ENCODE peak calls at places on chromosomes 3 and 15, in nine cellular contexts. Q is NB4, C is stomach, J is psoas muscle, P is transverse colon, B is AG09309, A is right atrium auricular region, O is sigmoid colon, I is kidney. N is an unnamed sample.
A peak's percentile ranks its signal among the peaks of the same experiment; 100 is the strongest.

GRCh38 chr15:73240864-73241499 is 127.8 kb downstream of the HCN4 start:
- DNase-seq in Q (peak; percentile 72), C (peak; percentile 77), J (peak; percentile 47), P (peak; percentile 73), B (no peak), A (peak; percentile 85), O (no peak), I (no peak), N (peak; percentile 59)

GRCh38 chr3:5304789-5305680 is 117.5 kb downstream of the EDEM1 start:
- DNase-seq in Q (peak; percentile 64), C (peak; percentile 52), J (peak; percentile 18), P (peak; percentile 55), B (no peak), A (no peak), O (no peak), I (no peak), N (peak; percentile 9)

GRCh38 chr3:150268426-150269321 is 139.4 kb upstream of the TSC22D2 start:
- DNase-seq in Q (no peak), C (no peak), J (no peak), P (no peak), B (no peak), A (no peak), O (no peak), I (no peak), N (no peak)

GRCh38 chr3:87873136-87873535 is 185.7 kb downstream of the CGGBP1 start:
- DNase-seq in Q (peak; percentile 2), C (no peak), J (no peak), P (no peak), B (no peak), A (no peak), O (no peak), I (no peak), N (no peak)

GRCh38 chr3:71468311-71469130 is 115.0 kb downstream of the FOXP1 start:
- DNase-seq in Q (no peak), C (no peak), J (no peak), P (no peak), B (no peak), A (peak; percentile 64), O (no peak), I (no peak), N (no peak)

GRCh38 chr3:149223461-149223820 is 1.8 kb upstream of the CP start:
- DNase-seq in Q (no peak), C (no peak), J (no peak), P (no peak), B (no peak), A (no peak), O (no peak), I (no peak), N (no peak)

GRCh38 chr3:70992557-70992956 is 591.0 kb downstream of the FOXP1 start:
- DNase-seq in Q (no peak), C (no peak), J (no peak), P (no peak), B (no peak), A (no peak), O (no peak), I (no peak), N (no peak)

GRCh38 chr15:48463366-48463880 is 132.2 kb downstream of the DUT start:
- DNase-seq in Q (no peak), C (no peak), J (no peak), P (no peak), B (no peak), A (no peak), O (no peak), I (no peak), N (no peak)

GRCh38 chr3:87298111-87298718 is 21.8 kb upstream of the POU1F1 start:
- DNase-seq in Q (peak; percentile 46), C (no peak), J (no peak), P (no peak), B (no peak), A (no peak), O (no peak), I (no peak), N (no peak)

GRCh38 chr3:52248165-52248541 is 2.6 kb downstream of the PPM1M start:
- DNase-seq in Q (no peak), C (no peak), J (no peak), P (no peak), B (no peak), A (peak; percentile 55), O (no peak), I (peak; percentile 54), N (no peak)

GRCh38 chr15:33200903-33201302 is 6.4 kb upstream of the FMN1 start:
- DNase-seq in Q (no peak), C (no peak), J (no peak), P (no peak), B (no peak), A (no peak), O (no peak), I (no peak), N (no peak)

GRCh38 chr3:55698826-55699225 is 211.7 kb upstream of the WNT5A start:
- DNase-seq in Q (no peak), C (no peak), J (no peak), P (no peak), B (no peak), A (no peak), O (no peak), I (no peak), N (no peak)

GRCh38 chr15:62107561-62108110 is 40.9 kb downstream of the C2CD4A start:
- DNase-seq in Q (no peak), C (no peak), J (no peak), P (no peak), B (no peak), A (no peak), O (no peak), I (no peak), N (no peak)

GRCh38 chr3:23829242-23829934 is 23.6 kb downstream of the UBE2E1 start:
- DNase-seq in Q (peak; percentile 57), C (no peak), J (no peak), P (no peak), B (no peak), A (no peak), O (no peak), I (no peak), N (no peak)

GRCh38 chr3:43704697-43705096 is 14.0 kb downstream of the ABHD5 start:
- DNase-seq in Q (no peak), C (no peak), J (no peak), P (no peak), B (no peak), A (no peak), O (no peak), I (no peak), N (no peak)

GRCh38 chr3:43709022-43709421 is 18.3 kb downstream of the ABHD5 start:
- DNase-seq in Q (peak; percentile 76), C (no peak), J (no peak), P (no peak), B (peak; percentile 54), A (no peak), O (no peak), I (no peak), N (no peak)

GRCh38 chr3:43707998-43708397 is 17.3 kb downstream of the ABHD5 start:
- DNase-seq in Q (peak; percentile 59), C (no peak), J (no peak), P (no peak), B (peak; percentile 68), A (no peak), O (no peak), I (no peak), N (peak; percentile 66)

GRCh38 chr3:43706342-43706741 is 15.6 kb downstream of the ABHD5 start:
- DNase-seq in Q (no peak), C (no peak), J (no peak), P (no peak), B (no peak), A (no peak), O (no peak), I (no peak), N (no peak)

GRCh38 chr3:43707266-43707665 is 16.5 kb downstream of the ABHD5 start:
- DNase-seq in Q (no peak), C (no peak), J (no peak), P (no peak), B (no peak), A (no peak), O (no peak), I (no peak), N (no peak)
- TF ChIP-seq CTCF in Q (no peak), C (no peak), J (no peak), P (no peak), B (no peak), A (no peak), O (no peak), I (no peak), N (no peak)

GRCh38 chr15:90552162-90552928 is 22.6 kb downstream of the CRTC3 start:
- DNase-seq in Q (no peak), C (no peak), J (peak; percentile 35), P (no peak), B (peak; percentile 68), A (no peak), O (no peak), I (no peak), N (peak; percentile 42)
- H3K4me3 ChIP-seq in Q (no peak overlapping the region), C (no peak overlapping the region), J (peak overlapping the region; percentile 43), P (no peak overlapping the region), B (no peak overlapping the region), A (no peak overlapping the region), O (no peak overlapping the region), I (no peak overlapping the region), N (peak overlapping the region; percentile 6)

DNA sequence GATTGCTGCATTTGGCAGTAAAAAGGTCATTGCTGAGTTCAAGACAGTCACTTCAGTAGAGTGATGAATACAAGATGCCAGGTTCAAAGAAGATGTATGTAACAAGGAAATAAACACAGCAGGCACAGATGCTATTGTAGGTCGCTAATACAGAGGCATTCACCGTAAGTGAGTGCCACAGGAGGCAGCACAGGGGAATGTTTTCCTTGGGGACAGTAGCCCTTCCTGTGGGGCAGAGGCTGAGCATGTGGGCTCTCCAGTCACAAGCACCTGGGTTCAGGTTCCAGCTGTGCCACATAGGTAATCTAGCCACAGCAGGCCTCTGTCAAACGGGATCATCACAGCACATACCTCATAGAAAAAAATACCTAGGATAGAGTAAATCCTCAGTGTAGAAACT is 86.3 kb downstream of the RSL24D1 start:
- DNase-seq in Q (no peak), C (no peak), J (no peak), P (no peak), B (no peak), A (no peak), O (no peak), I (no peak), N (no peak)
- TF ChIP-seq CTCF in Q (no peak), C (no peak), J (no peak), P (no peak), B (no peak), A (no peak), O (no peak), I (no peak), N (no peak)

DNA sequence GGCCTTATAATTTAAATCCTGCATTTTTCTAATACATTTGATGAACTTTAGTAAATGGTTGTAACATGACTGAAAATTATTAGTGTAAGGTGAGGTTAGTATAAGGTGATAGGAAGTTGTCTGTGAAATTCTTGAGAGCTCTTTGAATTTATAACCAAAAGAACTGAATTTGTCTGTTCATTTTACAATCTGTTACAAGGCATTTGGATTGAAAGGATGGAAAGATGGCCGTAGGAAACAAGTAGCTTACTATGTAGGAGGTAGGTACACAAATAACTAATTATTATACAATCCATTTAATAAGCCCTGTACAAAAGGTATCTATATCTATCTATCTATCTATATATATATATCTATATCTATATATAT is 6.6 kb downstream of the DIPK2A start:
- DNase-seq in Q (no peak), C (no peak), J (no peak), P (no peak), B (no peak), A (no peak), O (no peak), I (no peak), N (no peak)
- H3K4me3 ChIP-seq in Q (no peak overlapping the region), C (no peak overlapping the region), J (no peak overlapping the region), P (no peak overlapping the region), B (no peak overlapping the region), A (no peak overlapping the region), O (no peak overlapping the region), I (no peak overlapping the region), N (no peak overlapping the region)